ENCODE peak calls at places on chromosomes 12 and 14, in nine cellular contexts. One of them, this sample, is unnamed.

GRCh38 chr14:93945070-93945399 is 17.9 kb downstream of the FAM181A start:
- DNase-seq in GM23248: no peak
- DNase-seq in neuronal stem cell: no peak
- DNase-seq in H9: no peak
- DNase-seq in MM.1S: no peak
- DNase-seq in mesenchymal stem cell: no peak
- DNase-seq in neural progenitor cell: no peak
- DNase-seq in PC-9: no peak
- DNase-seq in GM23338: no peak
- DNase-seq in this sample: no peak

GRCh38 chr12:11758838-11759509 is 109.5 kb downstream of the ETV6 start:
- DNase-seq in neuronal stem cell: no peak
- DNase-seq in H9: no peak
- DNase-seq in GM23338: no peak
- DNase-seq in PC-9: no peak
- DNase-seq in neural progenitor cell: peak
- DNase-seq in mesenchymal stem cell: peak
- DNase-seq in MM.1S: peak
- DNase-seq in GM23248: no peak
- DNase-seq in this sample: peak

GRCh38 chr14:34794941-34795340 is 80.2 kb downstream of the BAZ1A start:
- DNase-seq in GM23248: peak
- DNase-seq in MM.1S: no peak
- DNase-seq in mesenchymal stem cell: no peak
- DNase-seq in GM23338: no peak
- DNase-seq in PC-9: no peak
- DNase-seq in neuronal stem cell: no peak
- DNase-seq in neural progenitor cell: no peak
- DNase-seq in H9: no peak
- DNase-seq in this sample: no peak

GRCh38 chr12:14443531-14443930 is 78.0 kb downstream of the ATF7IP start:
- DNase-seq in mesenchymal stem cell: peak
- DNase-seq in PC-9: no peak
- DNase-seq in GM23248: peak
- DNase-seq in neural progenitor cell: no peak
- DNase-seq in H9: no peak
- DNase-seq in GM23338: no peak
- DNase-seq in MM.1S: no peak
- DNase-seq in neuronal stem cell: no peak
- DNase-seq in this sample: peak

GRCh38 chr12:2347844-2348476 is 295.2 kb downstream of the CACNA1C start:
- DNase-seq in neural progenitor cell: no peak
- DNase-seq in GM23248: no peak
- DNase-seq in H9: no peak
- DNase-seq in GM23338: no peak
- DNase-seq in MM.1S: no peak
- DNase-seq in neuronal stem cell: no peak
- DNase-seq in mesenchymal stem cell: peak
- DNase-seq in PC-9: no peak
- DNase-seq in this sample: peak

GRCh38 chr12:28023156-28023887 is 50.8 kb upstream of the PTHLH start:
- DNase-seq in GM23248: peak
- DNase-seq in MM.1S: no peak
- DNase-seq in H9: no peak
- DNase-seq in GM23338: no peak
- DNase-seq in mesenchymal stem cell: peak
- DNase-seq in PC-9: peak
- DNase-seq in neuronal stem cell: no peak
- DNase-seq in neural progenitor cell: no peak
- DNase-seq in this sample: peak

GRCh38 chr12:120079352-120080042 is 37.1 kb downstream of the RAB35 start:
- DNase-seq in mesenchymal stem cell: no peak
- DNase-seq in neural progenitor cell: no peak
- DNase-seq in H9: no peak
- DNase-seq in GM23338: no peak
- DNase-seq in neuronal stem cell: no peak
- DNase-seq in PC-9: peak
- DNase-seq in GM23248: peak
- DNase-seq in MM.1S: peak
- DNase-seq in this sample: no peak

GRCh38 chr12:24960222-24960855 is 11.4 kb upstream of the BCAT1 start:
- DNase-seq in neuronal stem cell: no peak
- DNase-seq in GM23338: peak
- DNase-seq in GM23248: peak
- DNase-seq in neural progenitor cell: peak
- DNase-seq in PC-9: peak
- DNase-seq in mesenchymal stem cell: peak
- DNase-seq in MM.1S: peak
- DNase-seq in H9: peak
- DNase-seq in this sample: peak

GRCh38 chr12:115813256-115813655 is 464.2 kb downstream of the MED13L start:
- DNase-seq in MM.1S: no peak
- DNase-seq in GM23338: no peak
- DNase-seq in neuronal stem cell: no peak
- DNase-seq in H9: no peak
- DNase-seq in mesenchymal stem cell: no peak
- DNase-seq in neural progenitor cell: no peak
- DNase-seq in PC-9: no peak
- DNase-seq in GM23248: no peak
- DNase-seq in this sample: no peak

GRCh38 chr12:52181757-52182156 is 10.1 kb downstream of the KRT80 start:
- DNase-seq in neuronal stem cell: no peak
- DNase-seq in PC-9: no peak
- DNase-seq in GM23338: peak
- DNase-seq in GM23248: peak
- DNase-seq in mesenchymal stem cell: peak
- DNase-seq in neural progenitor cell: peak
- DNase-seq in MM.1S: no peak
- DNase-seq in H9: peak
- DNase-seq in this sample: peak

GRCh38 chr12:106773286-106773685 is 1.2 kb upstream of the RIC8B start:
- DNase-seq in PC-9: no peak
- DNase-seq in H9: no peak
- DNase-seq in MM.1S: no peak
- DNase-seq in GM23338: peak
- DNase-seq in GM23248: no peak
- DNase-seq in neuronal stem cell: no peak
- DNase-seq in neural progenitor cell: no peak
- DNase-seq in mesenchymal stem cell: no peak
- DNase-seq in this sample: no peak

GRCh38 chr14:77547512-77547911 is 48.9 kb upstream of the ISM2 start:
- DNase-seq in neuronal stem cell: no peak
- DNase-seq in GM23338: peak
- DNase-seq in mesenchymal stem cell: no peak
- DNase-seq in GM23248: no peak
- DNase-seq in MM.1S: no peak
- DNase-seq in PC-9: no peak
- DNase-seq in neural progenitor cell: no peak
- DNase-seq in H9: peak
- DNase-seq in this sample: no peak

GRCh38 chr12:52362118-52362726 is 5.1 kb downstream of the KRT85 start:
- DNase-seq in MM.1S: no peak
- DNase-seq in GM23338: peak
- DNase-seq in neural progenitor cell: no peak
- DNase-seq in PC-9: no peak
- DNase-seq in mesenchymal stem cell: no peak
- DNase-seq in GM23248: no peak
- DNase-seq in H9: peak
- DNase-seq in neuronal stem cell: no peak
- DNase-seq in this sample: no peak

GRCh38 chr14:78857974-78858373 is 687.8 kb downstream of the NRXN3 start:
- DNase-seq in H9: no peak
- DNase-seq in GM23248: no peak
- DNase-seq in neuronal stem cell: no peak
- DNase-seq in neural progenitor cell: no peak
- DNase-seq in mesenchymal stem cell: no peak
- DNase-seq in PC-9: no peak
- DNase-seq in GM23338: no peak
- DNase-seq in MM.1S: no peak
- DNase-seq in this sample: no peak

GRCh38 chr12:112005419-112006395 is 7.3 kb downstream of the TMEM116 start:
- DNase-seq in H9: peak
- DNase-seq in GM23338: peak
- DNase-seq in MM.1S: no peak
- DNase-seq in mesenchymal stem cell: peak
- DNase-seq in neural progenitor cell: peak
- DNase-seq in PC-9: peak
- DNase-seq in GM23248: peak
- DNase-seq in neuronal stem cell: no peak
- DNase-seq in this sample: peak

GRCh38 chr12:103441437-103442186 is 54.2 kb downstream of the C12orf42 start:
- DNase-seq in neuronal stem cell: no peak
- DNase-seq in PC-9: no peak
- DNase-seq in H9: no peak
- DNase-seq in neural progenitor cell: no peak
- DNase-seq in GM23338: no peak
- DNase-seq in GM23248: no peak
- DNase-seq in MM.1S: peak
- DNase-seq in mesenchymal stem cell: no peak
- DNase-seq in this sample: no peak

GRCh38 chr12:55258288-55258687 is 13.9 kb downstream of the OR6C74 start:
- DNase-seq in GM23338: no peak
- DNase-seq in mesenchymal stem cell: no peak
- DNase-seq in MM.1S: no peak
- DNase-seq in neural progenitor cell: no peak
- DNase-seq in PC-9: no peak
- DNase-seq in GM23248: no peak
- DNase-seq in neuronal stem cell: no peak
- DNase-seq in H9: no peak
- DNase-seq in this sample: no peak

GRCh38 chr14:20652996-20653975 is 11.8 kb upstream of the OR6S1 start:
- DNase-seq in PC-9: no peak
- DNase-seq in neuronal stem cell: peak
- DNase-seq in GM23248: peak
- DNase-seq in MM.1S: no peak
- DNase-seq in GM23338: peak
- DNase-seq in mesenchymal stem cell: peak
- DNase-seq in H9: peak
- DNase-seq in neural progenitor cell: peak
- DNase-seq in this sample: peak

GRCh38 chr12:113185180-113186032 is at the start of the genes DDX54 and RITA1:
- DNase-seq in GM23338: peak
- DNase-seq in neuronal stem cell: peak
- DNase-seq in mesenchymal stem cell: peak
- DNase-seq in neural progenitor cell: peak
- DNase-seq in H9: peak
- DNase-seq in MM.1S: peak
- DNase-seq in PC-9: peak
- DNase-seq in GM23248: peak
- DNase-seq in this sample: peak

GRCh38 chr12:59972941-59973340 is 377.1 kb downstream of the SLC16A7 start:
- DNase-seq in neural progenitor cell: no peak
- DNase-seq in MM.1S: no peak
- DNase-seq in H9: no peak
- DNase-seq in PC-9: peak
- DNase-seq in GM23248: peak
- DNase-seq in neuronal stem cell: no peak
- DNase-seq in mesenchymal stem cell: peak
- DNase-seq in GM23338: no peak
- DNase-seq in this sample: peak

GRCh38 chr14:33230016-33230415 is 291.3 kb downstream of the NPAS3 start:
- DNase-seq in MM.1S: no peak
- DNase-seq in GM23248: no peak
- DNase-seq in neural progenitor cell: no peak
- DNase-seq in neuronal stem cell: no peak
- DNase-seq in GM23338: no peak
- DNase-seq in mesenchymal stem cell: peak
- DNase-seq in H9: no peak
- DNase-seq in PC-9: no peak
- DNase-seq in this sample: no peak
- H2AFZ ChIP-seq in MM.1S: no peak
- H2AFZ ChIP-seq in GM23248: no peak
- H2AFZ ChIP-seq in neural progenitor cell: peak
- H2AFZ ChIP-seq in neuronal stem cell: no peak
- H2AFZ ChIP-seq in GM23338: no peak
- H2AFZ ChIP-seq in mesenchymal stem cell: no peak
- H2AFZ ChIP-seq in H9: no peak
- H2AFZ ChIP-seq in PC-9: no peak
- H2AFZ ChIP-seq in this sample: no peak

DNA sequence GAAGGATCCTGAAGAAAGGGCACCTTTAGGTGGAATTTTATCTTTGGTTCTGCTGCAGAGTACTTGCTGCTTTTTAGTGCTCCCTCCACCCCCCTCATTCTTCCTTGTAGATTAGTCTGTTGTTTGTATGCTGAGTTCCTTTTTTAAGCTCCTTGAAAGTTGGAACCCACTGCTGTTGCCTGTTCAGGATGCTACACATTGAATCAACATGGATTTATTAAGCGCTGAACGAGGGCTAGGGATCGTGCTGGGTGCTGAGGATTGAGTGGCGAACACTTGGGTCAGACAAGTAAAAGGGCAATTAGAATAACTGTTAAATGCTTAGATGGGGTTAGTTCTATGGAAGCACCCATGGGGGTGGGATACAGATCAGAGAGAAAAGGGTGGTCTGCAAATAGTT is 907 bp upstream of the AMN1 start:
- DNase-seq in GM23338: no peak
- DNase-seq in neuronal stem cell: no peak
- DNase-seq in GM23248: peak
- DNase-seq in neural progenitor cell: no peak
- DNase-seq in H9: no peak
- DNase-seq in mesenchymal stem cell: no peak
- DNase-seq in PC-9: no peak
- DNase-seq in MM.1S: no peak
- DNase-seq in this sample: no peak
- H2AFZ ChIP-seq in GM23338: peak
- H2AFZ ChIP-seq in neuronal stem cell: peak
- H2AFZ ChIP-seq in GM23248: peak
- H2AFZ ChIP-seq in neural progenitor cell: peak
- H2AFZ ChIP-seq in H9: no peak
- H2AFZ ChIP-seq in mesenchymal stem cell: no peak
- H2AFZ ChIP-seq in PC-9: peak
- H2AFZ ChIP-seq in MM.1S: peak
- H2AFZ ChIP-seq in this sample: no peak

GRCh38 chr14:70684030-70684429 is 42.3 kb downstream of the TTC9 start:
- DNase-seq in PC-9: no peak
- DNase-seq in MM.1S: no peak
- DNase-seq in neuronal stem cell: no peak
- DNase-seq in mesenchymal stem cell: no peak
- DNase-seq in GM23248: no peak
- DNase-seq in H9: no peak
- DNase-seq in neural progenitor cell: no peak
- DNase-seq in GM23338: no peak
- DNase-seq in this sample: no peak

GRCh38 chr14:70680748-70681147 is 39.0 kb downstream of the TTC9 start:
- DNase-seq in neuronal stem cell: no peak
- DNase-seq in mesenchymal stem cell: no peak
- DNase-seq in GM23338: no peak
- DNase-seq in MM.1S: no peak
- DNase-seq in PC-9: no peak
- DNase-seq in H9: no peak
- DNase-seq in GM23248: no peak
- DNase-seq in neural progenitor cell: no peak
- DNase-seq in this sample: no peak

GRCh38 chr14:70685480-70686197 is 43.9 kb downstream of the TTC9 start:
- DNase-seq in GM23338: peak
- DNase-seq in MM.1S: no peak
- DNase-seq in PC-9: no peak
- DNase-seq in neural progenitor cell: peak
- DNase-seq in H9: peak
- DNase-seq in GM23248: peak
- DNase-seq in neuronal stem cell: no peak
- DNase-seq in mesenchymal stem cell: no peak
- DNase-seq in this sample: peak
- H2AFZ ChIP-seq in GM23338: no peak
- H2AFZ ChIP-seq in MM.1S: no peak
- H2AFZ ChIP-seq in PC-9: no peak
- H2AFZ ChIP-seq in neural progenitor cell: peak
- H2AFZ ChIP-seq in H9: no peak
- H2AFZ ChIP-seq in GM23248: no peak
- H2AFZ ChIP-seq in neuronal stem cell: no peak
- H2AFZ ChIP-seq in mesenchymal stem cell: no peak
- H2AFZ ChIP-seq in this sample: no peak

GRCh38 chr12:32755654-32756475 is at the start of gene YARS2:
- DNase-seq in MM.1S: peak
- DNase-seq in neuronal stem cell: peak
- DNase-seq in GM23338: peak
- DNase-seq in H9: peak
- DNase-seq in mesenchymal stem cell: peak
- DNase-seq in PC-9: peak
- DNase-seq in neural progenitor cell: peak
- DNase-seq in GM23248: peak
- DNase-seq in this sample: peak
- H2AFZ ChIP-seq in MM.1S: peak
- H2AFZ ChIP-seq in neuronal stem cell: peak
- H2AFZ ChIP-seq in GM23338: peak
- H2AFZ ChIP-seq in H9: peak
- H2AFZ ChIP-seq in mesenchymal stem cell: peak
- H2AFZ ChIP-seq in PC-9: peak
- H2AFZ ChIP-seq in neural progenitor cell: peak
- H2AFZ ChIP-seq in GM23248: peak
- H2AFZ ChIP-seq in this sample: peak